ENCODE peak calls at places on chromosomes 16 and 17, in four cellular contexts. P is HepG2, U is GM12878, S is K562. B is an unnamed sample.

GRCh38 chr17:2899911-2900310 is 103.7 kb downstream of the RAP1GAP2 start:
- DNase-seq in P (no peak), U (no peak), S (no peak), B (no peak)

GRCh38 chr16:11625769-11626168 is 39.0 kb upstream of the LITAF start:
- DNase-seq in P (no peak), U (no peak), S (no peak), B (no peak)

GRCh38 chr17:53627511-53627910 is 195.2 kb upstream of the KIF2B start:
- DNase-seq in P (no peak), U (no peak), S (no peak), B (peak; percentile 17)

GRCh38 chr16:75250089-75250808 is 1.2 kb downstream of the BCAR1 start:
- DNase-seq in P (no peak), U (no peak), S (no peak), B (peak; percentile 63)

GRCh38 chr17:36504156-36504545 is 17.7 kb downstream of the ZNHIT3 start:
- DNase-seq in P (no peak), U (no peak), S (no peak), B (no peak)

GRCh38 chr17:59840329-59840907 is 52.3 kb downstream of the TUBD1 start:
- DNase-seq in P (no peak), U (no peak), S (no peak), B (no peak)

GRCh38 chr16:10408824-10409381 is 23.0 kb downstream of the ATF7IP2 start:
- DNase-seq in P (peak; percentile 38), U (no peak), S (no peak), B (no peak)

GRCh38 chr16:31301708-31302400 is 42.1 kb downstream of the ITGAM start:
- DNase-seq in P (no peak), U (no peak), S (peak; percentile 13), B (peak; percentile 30)

GRCh38 chr17:43360376-43360738 is 38.4 kb upstream of the ARL4D start:
- DNase-seq in P (peak; percentile 73), U (no peak), S (no peak), B (peak; percentile 80)

GRCh38 chr17:51507444-51507843 is 247.1 kb downstream of the UTP18 start:
- DNase-seq in P (no peak), U (no peak), S (no peak), B (no peak)

GRCh38 chr17:36498155-36498554 is 11.7 kb downstream of the ZNHIT3 start:
- DNase-seq in P (no peak), U (no peak), S (no peak), B (no peak)

GRCh38 chr17:15464629-15465028 is 2.8 kb downstream of the CDRT4 start:
- DNase-seq in P (no peak), U (no peak), S (no peak), B (no peak)

GRCh38 chr17:51164911-51165679 is 1.1 kb upstream of the NME2 start:
- DNase-seq in P (peak; percentile 28), U (no peak), S (no peak), B (no peak)

GRCh38 chr16:76676356-76676755 is 399.2 kb downstream of the CNTNAP4 start:
- DNase-seq in P (no peak), U (no peak), S (no peak), B (no peak)

GRCh38 chr17:81127526-81128177 is 37.7 kb upstream of the PVALEF start:
- DNase-seq in P (no peak), U (no peak), S (no peak), B (no peak)

GRCh38 chr17:36808181-36808661 is 129.1 kb upstream of the LHX1 start:
- DNase-seq in P (no peak), U (no peak), S (peak; percentile 43), B (no peak)

GRCh38 chr16:67683767-67684166 is 17.2 kb downstream of the C16orf86 start:
- DNase-seq in P (no peak), U (no peak), S (no peak), B (no peak)

GRCh38 chr16:85401917-85402766 is 211.0 kb upstream of the GSE1 start:
- DNase-seq in P (no peak), U (no peak), S (no peak), B (no peak)

GRCh38 chr16:68892214-68892613 is 48.9 kb downstream of the TANGO6 start:
- DNase-seq in P (no peak), U (no peak), S (no peak), B (no peak)
- TF ChIP-seq USF2 in P (no peak), U (no peak), S (no peak), B (no peak)

GRCh38 chr16:19857593-19857992 is 27.1 kb downstream of the GPRC5B start:
- DNase-seq in P (no peak), U (no peak), S (no peak), B (no peak)
- TF ChIP-seq ESRRA in P (no peak), U (no peak), S (no peak), B (no peak)

GRCh38 chr17:13597723-13598347 is 3.9 kb downstream of the HS3ST3A1 start:
- DNase-seq in P (peak; percentile 45), U (no peak), S (no peak), B (peak; percentile 59)
- TF ChIP-seq HDAC2 in P (no peak), U (no peak), S (no peak), B (no peak)

GRCh38 chr17:78227455-78227916 is 3.9 kb upstream of the TMEM235 start:
- DNase-seq in P (no peak), U (no peak), S (no peak), B (no peak)
- TF ChIP-seq USF2 in P (no peak), U (no peak), S (no peak), B (no peak)

B was measured in A549.